ENCODE peak calls at places on chromosomes 1 and 21, in six cellular contexts. U is NCI-H460; E is upper lobe of right lung; T is CD8-positive, alpha-beta memory T cell; C is GDM1; H is activated CD4-positive, alpha-beta T cell treated with anti-CD3 and anti-CD28 coated beads, Interleukin-2, amount 50 U/mL, for 24 hours. W is an unnamed sample.

GRCh38 chr1:63405021-63405420 is 37.6 kb downstream of the ALG6 start:
- DNase-seq in U (no peak), T (no peak), C (no peak), H (no peak), E (no peak), W (no peak)

GRCh38 chr1:115291731-115292130 is 46.3 kb downstream of the NGF start:
- DNase-seq in C (no peak), E (no peak), H (no peak), T (no peak), U (no peak), W (no peak)

GRCh38 chr1:229452956-229453801 is 19.3 kb upstream of the ACTA1 start:
- DNase-seq in T (no peak), U (peak; percentile 24), C (peak; percentile 44), E (no peak), H (no peak), W (peak; percentile 2)

GRCh38 chr1:208213786-208214185 is 30.4 kb downstream of the PLXNA2 start:
- DNase-seq in T (no peak), C (peak; percentile 82), H (no peak), U (no peak), E (no peak), W (no peak)

GRCh38 chr21:14284439-14284838 is 68.5 kb downstream of the RBM11 start:
- DNase-seq in T (no peak), C (no peak), E (no peak), H (no peak), U (no peak), W (no peak)

GRCh38 chr1:7608628-7609295 is 162.3 kb upstream of the VAMP3 start:
- DNase-seq in E (peak; percentile 46), C (no peak), H (no peak), U (no peak), T (no peak), W (no peak)

GRCh38 chr1:154745286-154745731 is 124.8 kb downstream of the KCNN3 start:
- DNase-seq in H (no peak), T (no peak), U (no peak), C (no peak), E (no peak), W (no peak)

GRCh38 chr1:44677201-44677520 is 2.6 kb downstream of the ARMH1 start:
- DNase-seq in U (no peak), T (no peak), H (no peak), E (peak; percentile 6), C (no peak), W (no peak)

GRCh38 chr1:36223373-36223995 is 759 bp upstream of the THRAP3 start:
- DNase-seq in U (no peak), C (no peak), H (peak; percentile 24), T (no peak), E (no peak), W (peak; percentile 18)

GRCh38 chr1:3106216-3106615 is 37.2 kb downstream of the PRDM16 start:
- DNase-seq in E (no peak), C (no peak), H (no peak), T (no peak), U (no peak), W (no peak)

GRCh38 chr1:225504776-225505175 is 76.9 kb upstream of the LBR start:
- DNase-seq in H (no peak), U (no peak), E (no peak), C (no peak), T (no peak), W (no peak)

GRCh38 chr1:3014041-3014440 is 7.2 kb upstream of the ACTRT2 start:
- DNase-seq in T (no peak), H (no peak), U (no peak), E (no peak), C (no peak), W (no peak)

GRCh38 chr1:175169305-175170018 is 23.1 kb downstream of the KIAA0040 start:
- DNase-seq in C (no peak), T (no peak), E (no peak), H (no peak), U (no peak), W (no peak)

GRCh38 chr1:180530501-180530900 is 28.1 kb upstream of the ACBD6 start:
- DNase-seq in T (no peak), H (no peak), E (no peak), C (no peak), U (peak; percentile 66), W (no peak)

GRCh38 chr1:162009501-162010174 is 14.0 kb downstream of the OLFML2B start:
- DNase-seq in U (no peak), H (no peak), E (no peak), T (no peak), C (no peak), W (no peak)

GRCh38 chr1:84573967-84574842 is at the start of gene CTBS:
- DNase-seq in H (peak; percentile 79), E (peak; percentile 95), C (peak; percentile 80), T (peak; percentile 84), U (peak; percentile 76), W (peak; percentile 74)

GRCh38 chr21:46515109-46515508 is 56.4 kb downstream of the DIP2A start:
- DNase-seq in C (no peak), U (no peak), H (no peak), E (no peak), T (peak; percentile 73), W (no peak)

GRCh38 chr1:234405676-234406075 is 32.4 kb downstream of the COA6 start:
- DNase-seq in U (no peak), E (no peak), C (no peak), T (no peak), H (no peak), W (no peak)

GRCh38 chr1:212586429-212587303 is 21.9 kb upstream of the ATF3 start:
- DNase-seq in C (no peak), E (no peak), H (no peak), U (no peak), T (no peak), W (no peak)

GRCh38 chr1:32336963-32337675 is 1.1 kb upstream of the MARCKSL1 start:
- DNase-seq in T (peak; percentile 60), E (peak; percentile 78), C (peak; percentile 67), H (peak; percentile 44), U (no peak), W (no peak)

GRCh38 chr1:61602663-61603062 is 122.3 kb downstream of the TM2D1 start:
- DNase-seq in H (no peak), E (no peak), C (no peak), T (no peak), U (no peak), W (no peak)

GRCh38 chr1:66137235-66137634 is 344.5 kb downstream of the PDE4B start:
- DNase-seq in C (peak; percentile 1), T (no peak), H (no peak), E (no peak), U (no peak), W (no peak)

GRCh38 chr1:37574834-37575479 is 18.2 kb downstream of the DNALI1 start:
- DNase-seq in E (no peak), C (no peak), U (no peak), H (no peak), T (no peak), W (no peak)

GRCh38 chr21:29105218-29105617 is 25.2 kb upstream of the MAP3K7CL start:
- DNase-seq in U (no peak), H (no peak), T (no peak), C (no peak), E (no peak), W (no peak)

GRCh38 chr1:151887028-151887427 is 22.3 kb downstream of the THEM4 start:
- DNase-seq in C (no peak), E (no peak), U (no peak), T (no peak), H (no peak), W (no peak)

GRCh38 chr1:180975551-180975950 is 47.1 kb downstream of the STX6 start:
- DNase-seq in T (no peak), U (no peak), E (no peak), H (no peak), C (no peak), W (no peak)

GRCh38 chr1:113928129-113928949 is 785 bp upstream of the HIPK1 start:
- DNase-seq in T (no peak), C (no peak), H (no peak), E (no peak), U (no peak), W (no peak)

GRCh38 chr1:209547626-209548025 is 35.9 kb upstream of the CAMK1G start:
- DNase-seq in U (no peak), C (no peak), E (no peak), H (no peak), T (no peak), W (no peak)

GRCh38 chr1:208142632-208143390 is 101.4 kb downstream of the PLXNA2 start:
- DNase-seq in U (no peak), H (no peak), E (no peak), T (no peak), C (no peak), W (no peak)

GRCh38 chr1:92481598-92482403 is 4.9 kb downstream of the GFI1 start:
- DNase-seq in T (no peak), U (no peak), C (no peak), H (no peak), E (no peak), W (no peak)

GRCh38 chr1:42941640-42942330 is 16.9 kb downstream of the SLC2A1 start:
- DNase-seq in C (no peak), U (peak; percentile 80), H (no peak), E (peak; percentile 88), T (no peak), W (no peak)

GRCh38 chr1:210291786-210292275 is 36.9 kb upstream of the HHAT start:
- DNase-seq in H (no peak), T (no peak), U (no peak), E (no peak), C (no peak), W (no peak)

GRCh38 chr1:168803696-168804510 is 74.9 kb upstream of the DPT start:
- DNase-seq in C (no peak), U (no peak), H (no peak), E (no peak), T (no peak), W (no peak)

GRCh38 chr1:7424352-7424890 is 346.7 kb upstream of the VAMP3 start:
- DNase-seq in U (no peak), C (no peak), T (no peak), H (no peak), E (peak; percentile 9), W (no peak)